ENCODE peak calls at places on chromosomes 12 and 14, in ten cellular contexts. One of them, this sample, is unnamed.

GRCh38 chr12:65209655-65210043 is 40.3 kb downstream of the LEMD3 start:
- DNase-seq in lower leg skin: no peak
- DNase-seq in body of pancreas: no peak
- DNase-seq in ovary: no peak
- DNase-seq in HCT116: no peak
- DNase-seq in A549: no peak
- DNase-seq in spleen: no peak
- DNase-seq in transverse colon: no peak
- DNase-seq in stomach: no peak
- DNase-seq in IMR-90: no peak
- DNase-seq in this sample: no peak

GRCh38 chr12:124491856-124492420 is 75.5 kb downstream of the NCOR2 start:
- DNase-seq in lower leg skin: no peak
- DNase-seq in body of pancreas: no peak
- DNase-seq in ovary: no peak
- DNase-seq in HCT116: no peak
- DNase-seq in A549: no peak
- DNase-seq in spleen: no peak
- DNase-seq in transverse colon: no peak
- DNase-seq in stomach: no peak
- DNase-seq in IMR-90: no peak
- DNase-seq in this sample: no peak

GRCh38 chr14:68676511-68676943 is 116.3 kb downstream of the ZFP36L1 start:
- DNase-seq in lower leg skin: no peak
- DNase-seq in body of pancreas: no peak
- DNase-seq in ovary: peak; percentile 22
- DNase-seq in HCT116: no peak
- DNase-seq in A549: no peak
- DNase-seq in spleen: no peak
- DNase-seq in transverse colon: no peak
- DNase-seq in stomach: peak; percentile 53
- DNase-seq in IMR-90: no peak
- DNase-seq in this sample: no peak

GRCh38 chr12:123621101-123621500 is 12.4 kb downstream of the EIF2B1 start:
- DNase-seq in lower leg skin: no peak
- DNase-seq in body of pancreas: no peak
- DNase-seq in ovary: no peak
- DNase-seq in HCT116: no peak
- DNase-seq in A549: no peak
- DNase-seq in spleen: no peak
- DNase-seq in transverse colon: no peak
- DNase-seq in stomach: no peak
- DNase-seq in IMR-90: no peak
- DNase-seq in this sample: no peak

GRCh38 chr14:95328876-95329503 is 9.3 kb upstream of the CLMN start:
- DNase-seq in lower leg skin: no peak
- DNase-seq in body of pancreas: no peak
- DNase-seq in ovary: no peak
- DNase-seq in HCT116: no peak
- DNase-seq in A549: no peak
- DNase-seq in spleen: no peak
- DNase-seq in transverse colon: no peak
- DNase-seq in stomach: no peak
- DNase-seq in IMR-90: no peak
- DNase-seq in this sample: no peak

GRCh38 chr12:8449293-8449944 is 6.3 kb upstream of the CLEC6A start:
- DNase-seq in lower leg skin: no peak
- DNase-seq in body of pancreas: no peak
- DNase-seq in ovary: no peak
- DNase-seq in HCT116: no peak
- DNase-seq in A549: no peak
- DNase-seq in spleen: no peak
- DNase-seq in transverse colon: no peak
- DNase-seq in stomach: no peak
- DNase-seq in IMR-90: no peak
- DNase-seq in this sample: no peak

GRCh38 chr12:15590180-15590826 is 198.9 kb downstream of the EPS8 start:
- DNase-seq in lower leg skin: no peak
- DNase-seq in body of pancreas: peak; percentile 60
- DNase-seq in ovary: peak; percentile 52
- DNase-seq in HCT116: peak; percentile 60
- DNase-seq in A549: peak; percentile 80
- DNase-seq in spleen: peak; percentile 77
- DNase-seq in transverse colon: peak; percentile 43
- DNase-seq in stomach: peak; percentile 53
- DNase-seq in IMR-90: peak; percentile 70
- DNase-seq in this sample: peak; percentile 53

GRCh38 chr14:76887196-76887595 is 61.0 kb downstream of the LRRC74A start:
- DNase-seq in lower leg skin: no peak
- DNase-seq in body of pancreas: peak; percentile 29
- DNase-seq in ovary: no peak
- DNase-seq in HCT116: no peak
- DNase-seq in A549: no peak
- DNase-seq in spleen: no peak
- DNase-seq in transverse colon: no peak
- DNase-seq in stomach: no peak
- DNase-seq in IMR-90: peak; percentile 22
- DNase-seq in this sample: no peak

GRCh38 chr12:59834659-59835474 is 239.0 kb downstream of the SLC16A7 start:
- DNase-seq in lower leg skin: no peak
- DNase-seq in body of pancreas: no peak
- DNase-seq in ovary: no peak
- DNase-seq in HCT116: peak; percentile 13
- DNase-seq in A549: peak; percentile 16
- DNase-seq in spleen: no peak
- DNase-seq in transverse colon: no peak
- DNase-seq in stomach: no peak
- DNase-seq in IMR-90: peak; percentile 47
- DNase-seq in this sample: no peak

DNA sequence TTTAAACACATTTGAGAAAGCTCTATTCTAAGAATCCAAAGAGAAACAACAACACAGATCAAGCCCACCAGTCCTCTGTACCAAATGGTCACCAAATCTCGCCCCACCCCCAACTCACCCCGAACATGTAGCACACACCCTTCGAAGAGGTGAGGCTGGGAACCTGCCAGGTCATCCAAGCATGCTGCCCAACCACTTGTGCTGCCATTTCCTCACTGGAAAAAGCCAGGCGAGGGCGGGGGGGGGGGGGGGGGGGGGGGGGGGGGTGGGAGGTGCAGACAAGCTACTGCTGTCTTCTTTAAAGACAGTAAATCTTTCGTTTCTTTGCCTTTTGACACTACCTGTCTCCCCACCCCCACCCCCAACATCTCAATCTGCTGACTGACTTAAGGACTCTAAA is 59.9 kb downstream of the SETD3 start:
- DNase-seq in lower leg skin: no peak
- DNase-seq in body of pancreas: no peak
- DNase-seq in ovary: no peak
- DNase-seq in HCT116: no peak
- DNase-seq in A549: no peak
- DNase-seq in spleen: no peak
- DNase-seq in transverse colon: peak; percentile 55
- DNase-seq in stomach: peak; percentile 36
- DNase-seq in IMR-90: no peak
- DNase-seq in this sample: no peak
- TF ChIP-seq POLR2A in lower leg skin: no peak
- TF ChIP-seq POLR2A in body of pancreas: no peak
- TF ChIP-seq POLR2A in ovary: no peak
- TF ChIP-seq POLR2A in HCT116: no peak
- TF ChIP-seq POLR2A in A549: no peak
- TF ChIP-seq POLR2A in spleen: no peak
- TF ChIP-seq POLR2A in transverse colon: no peak
- TF ChIP-seq POLR2A in stomach: no peak
- TF ChIP-seq POLR2A in IMR-90: no peak
- TF ChIP-seq POLR2A in this sample: no peak

DNA sequence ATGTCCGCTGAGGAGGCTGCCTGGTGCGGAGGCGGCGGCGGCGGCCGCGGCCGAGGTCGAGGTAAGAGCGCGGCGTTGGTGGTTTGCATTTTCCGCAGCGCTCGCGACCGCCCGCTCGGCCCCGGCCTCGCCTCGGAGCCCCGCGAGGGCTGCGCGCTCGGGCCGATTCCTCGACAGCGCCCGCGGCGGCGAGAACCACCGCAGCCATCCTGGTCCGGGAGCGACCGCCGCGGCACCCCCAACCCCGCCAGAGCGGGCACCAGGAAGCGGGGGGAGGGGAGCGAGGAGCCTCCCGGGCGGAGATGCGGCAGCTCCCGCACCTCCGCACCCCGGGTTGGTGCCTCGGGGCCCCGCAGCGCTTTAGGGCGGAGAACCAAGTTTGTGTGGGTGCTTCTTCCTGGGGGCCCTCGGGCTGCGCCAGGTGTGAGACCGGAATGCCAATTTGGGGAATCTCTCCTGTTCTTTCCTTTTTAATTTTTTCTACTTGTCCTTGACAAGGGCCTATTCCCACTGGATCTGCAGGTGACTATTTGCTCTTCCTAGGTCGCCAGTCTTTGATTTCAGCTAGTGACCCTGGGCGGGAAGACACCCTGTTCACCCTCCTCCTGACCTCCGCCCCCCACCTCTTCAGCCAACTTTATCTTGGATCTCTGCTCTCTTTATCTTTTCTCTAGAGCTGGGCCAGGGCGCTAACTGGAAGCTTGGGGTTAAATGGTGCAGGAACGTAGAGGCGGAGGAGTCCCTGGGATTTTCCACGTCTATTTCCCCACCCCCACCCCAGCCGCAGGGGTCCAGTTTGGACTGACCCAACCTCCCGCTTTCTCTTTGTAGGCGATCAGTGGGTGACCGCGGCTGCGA is at the start of gene SOCS2:
- DNase-seq in lower leg skin: no peak
- DNase-seq in body of pancreas: peak; percentile 25
- DNase-seq in ovary: peak; percentile 63
- DNase-seq in HCT116: no peak
- DNase-seq in A549: no peak
- DNase-seq in spleen: peak; percentile 83
- DNase-seq in transverse colon: peak; percentile 58
- DNase-seq in stomach: peak; percentile 31
- DNase-seq in IMR-90: peak; percentile 21
- DNase-seq in this sample: peak; percentile 23
- TF ChIP-seq POLR2A in lower leg skin: no peak
- TF ChIP-seq POLR2A in body of pancreas: no peak
- TF ChIP-seq POLR2A in ovary: no peak
- TF ChIP-seq POLR2A in HCT116: no peak
- TF ChIP-seq POLR2A in A549: no peak
- TF ChIP-seq POLR2A in spleen: no peak
- TF ChIP-seq POLR2A in transverse colon: no peak
- TF ChIP-seq POLR2A in stomach: no peak
- TF ChIP-seq POLR2A in IMR-90: no peak
- TF ChIP-seq POLR2A in this sample: peak; percentile 3

GRCh38 chr12:10362828-10363664 is 26.8 kb downstream of the KLRK1 start:
- DNase-seq in lower leg skin: no peak
- DNase-seq in body of pancreas: no peak
- DNase-seq in ovary: no peak
- DNase-seq in HCT116: no peak
- DNase-seq in A549: no peak
- DNase-seq in spleen: no peak
- DNase-seq in transverse colon: no peak
- DNase-seq in stomach: no peak
- DNase-seq in IMR-90: no peak
- DNase-seq in this sample: no peak

GRCh38 chr12:10363665-10363921 is 26.2 kb downstream of the KLRK1 start:
- DNase-seq in lower leg skin: no peak
- DNase-seq in body of pancreas: no peak
- DNase-seq in ovary: no peak
- DNase-seq in HCT116: no peak
- DNase-seq in A549: no peak
- DNase-seq in spleen: no peak
- DNase-seq in transverse colon: no peak
- DNase-seq in stomach: no peak
- DNase-seq in IMR-90: no peak
- DNase-seq in this sample: no peak

GRCh38 chr12:10364839-10365681 is 24.8 kb downstream of the KLRK1 start:
- DNase-seq in lower leg skin: no peak
- DNase-seq in body of pancreas: peak; percentile 71
- DNase-seq in ovary: peak; percentile 69
- DNase-seq in HCT116: peak; percentile 71
- DNase-seq in A549: peak; percentile 53
- DNase-seq in spleen: peak; percentile 77
- DNase-seq in transverse colon: peak; percentile 71
- DNase-seq in stomach: peak; percentile 69
- DNase-seq in IMR-90: peak; percentile 84
- DNase-seq in this sample: no peak

GRCh38 chr12:10365716-10366433 is 24.0 kb downstream of the KLRK1 start:
- DNase-seq in lower leg skin: no peak
- DNase-seq in body of pancreas: no peak
- DNase-seq in ovary: no peak
- DNase-seq in HCT116: peak; percentile 26
- DNase-seq in A549: no peak
- DNase-seq in spleen: no peak
- DNase-seq in transverse colon: no peak
- DNase-seq in stomach: no peak
- DNase-seq in IMR-90: peak; percentile 33
- DNase-seq in this sample: no peak

DNA sequence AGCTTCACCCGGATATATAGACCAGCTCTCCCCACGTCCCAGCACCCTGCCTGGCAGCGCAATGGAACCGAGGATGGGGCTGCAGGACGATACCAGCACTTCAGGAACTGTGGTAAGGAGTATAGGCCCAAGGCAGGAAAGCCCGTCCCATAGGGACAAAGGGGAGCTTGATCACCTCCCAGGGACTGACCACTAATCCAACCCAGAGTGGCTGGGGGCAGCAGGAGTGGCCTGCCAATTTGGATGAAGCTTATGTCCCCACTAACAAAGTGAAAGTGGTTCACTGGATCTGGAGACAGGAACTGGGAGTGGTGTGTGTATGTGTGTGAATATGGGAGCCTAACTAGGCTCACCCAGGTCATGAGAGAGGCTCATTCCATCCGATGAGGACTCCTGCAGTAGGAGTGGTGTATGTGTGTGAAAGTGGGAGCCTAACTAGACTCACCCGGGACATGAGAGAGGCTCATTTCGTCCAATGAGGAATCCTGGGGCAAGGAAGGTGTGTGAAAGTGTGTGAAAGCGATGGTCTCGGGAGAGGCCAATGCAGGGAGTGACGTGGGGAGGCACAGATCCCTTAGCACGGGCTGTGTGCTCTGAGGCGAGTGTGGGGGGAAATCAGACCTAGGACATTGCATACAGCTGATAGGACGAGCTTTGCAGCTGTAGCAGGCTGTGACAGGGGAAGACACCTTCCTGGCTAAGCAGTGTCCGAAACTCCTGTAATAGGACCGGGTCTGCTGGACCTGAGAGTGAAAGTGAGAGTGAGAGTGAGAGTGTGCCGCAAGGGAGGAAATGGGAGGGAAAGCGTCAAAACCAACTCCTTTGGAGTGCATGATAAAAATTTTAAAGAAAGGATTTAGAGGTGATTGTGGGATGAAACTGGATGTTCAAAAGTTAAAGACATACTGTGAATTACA is 25.7 kb downstream of the KLRK1 start:
- DNase-seq in lower leg skin: no peak
- DNase-seq in body of pancreas: peak; percentile 36
- DNase-seq in ovary: peak; percentile 60
- DNase-seq in HCT116: no peak
- DNase-seq in A549: no peak
- DNase-seq in spleen: peak; percentile 82
- DNase-seq in transverse colon: peak; percentile 41
- DNase-seq in stomach: peak; percentile 40
- DNase-seq in IMR-90: peak; percentile 41
- DNase-seq in this sample: peak; percentile 15
- TF ChIP-seq POLR2A in lower leg skin: no peak
- TF ChIP-seq POLR2A in body of pancreas: peak; percentile 66
- TF ChIP-seq POLR2A in ovary: peak; percentile 13
- TF ChIP-seq POLR2A in HCT116: no peak
- TF ChIP-seq POLR2A in A549: no peak
- TF ChIP-seq POLR2A in spleen: no peak
- TF ChIP-seq POLR2A in transverse colon: peak; percentile 58
- TF ChIP-seq POLR2A in stomach: no peak
- TF ChIP-seq POLR2A in IMR-90: no peak
- TF ChIP-seq POLR2A in this sample: no peak

GRCh38 chr12:24950231-24950834 is 1.4 kb upstream of the BCAT1 start:
- DNase-seq in lower leg skin: no peak
- DNase-seq in body of pancreas: no peak
- DNase-seq in ovary: no peak
- DNase-seq in HCT116: no peak
- DNase-seq in A549: no peak
- DNase-seq in spleen: no peak
- DNase-seq in transverse colon: peak; percentile 13
- DNase-seq in stomach: no peak
- DNase-seq in IMR-90: no peak
- DNase-seq in this sample: no peak
- TF ChIP-seq POLR2A in lower leg skin: no peak
- TF ChIP-seq POLR2A in body of pancreas: no peak
- TF ChIP-seq POLR2A in ovary: no peak
- TF ChIP-seq POLR2A in HCT116: no peak
- TF ChIP-seq POLR2A in A549: no peak
- TF ChIP-seq POLR2A in spleen: no peak
- TF ChIP-seq POLR2A in transverse colon: no peak
- TF ChIP-seq POLR2A in stomach: no peak
- TF ChIP-seq POLR2A in IMR-90: no peak
- TF ChIP-seq POLR2A in this sample: no peak